ENCODE peak calls at places on chromosomes 12 and 14, in seven cellular contexts. One of them, this sample, is unnamed.

GRCh38 chr12:102567031-102567985 is 86.9 kb upstream of the IGF1 start:
- DNase-seq in HCT116: no peak
- DNase-seq in Peyer's patch: no peak
- DNase-seq in A549: peak
- DNase-seq in esophagus squamous epithelium: no peak
- DNase-seq in GM12891: no peak
- DNase-seq in uterus: no peak
- DNase-seq in this sample: no peak

GRCh38 chr12:47846294-47846996 is 26.7 kb upstream of the HDAC7 start:
- DNase-seq in HCT116: no peak
- DNase-seq in Peyer's patch: no peak
- DNase-seq in A549: no peak
- DNase-seq in esophagus squamous epithelium: no peak
- DNase-seq in GM12891: no peak
- DNase-seq in uterus: no peak
- DNase-seq in this sample: no peak

GRCh38 chr12:91179315-91179714 is 3.3 kb downstream of the DCN start:
- DNase-seq in HCT116: no peak
- DNase-seq in Peyer's patch: no peak
- DNase-seq in A549: no peak
- DNase-seq in esophagus squamous epithelium: no peak
- DNase-seq in GM12891: no peak
- DNase-seq in uterus: no peak
- DNase-seq in this sample: no peak

GRCh38 chr12:1126089-1126488 is 135.1 kb downstream of the ERC1 start:
- DNase-seq in HCT116: no peak
- DNase-seq in Peyer's patch: no peak
- DNase-seq in A549: no peak
- DNase-seq in esophagus squamous epithelium: no peak
- DNase-seq in GM12891: no peak
- DNase-seq in uterus: no peak
- DNase-seq in this sample: no peak

GRCh38 chr12:7498832-7499231 is 4.7 kb downstream of the CD163 start:
- DNase-seq in HCT116: no peak
- DNase-seq in Peyer's patch: no peak
- DNase-seq in A549: no peak
- DNase-seq in esophagus squamous epithelium: no peak
- DNase-seq in GM12891: no peak
- DNase-seq in uterus: no peak
- DNase-seq in this sample: no peak

GRCh38 chr14:29650554-29651269 is 276.9 kb downstream of the PRKD1 start:
- DNase-seq in HCT116: no peak
- DNase-seq in Peyer's patch: no peak
- DNase-seq in A549: no peak
- DNase-seq in esophagus squamous epithelium: no peak
- DNase-seq in GM12891: no peak
- DNase-seq in uterus: no peak
- DNase-seq in this sample: peak

GRCh38 chr12:28811457-28811856 is 337.6 kb upstream of the FAR2 start:
- DNase-seq in HCT116: no peak
- DNase-seq in Peyer's patch: no peak
- DNase-seq in A549: no peak
- DNase-seq in esophagus squamous epithelium: no peak
- DNase-seq in GM12891: no peak
- DNase-seq in uterus: no peak
- DNase-seq in this sample: no peak

GRCh38 chr12:129788506-129788905 is 115.3 kb downstream of the TMEM132D start:
- DNase-seq in HCT116: no peak
- DNase-seq in Peyer's patch: no peak
- DNase-seq in A549: no peak
- DNase-seq in esophagus squamous epithelium: no peak
- DNase-seq in GM12891: no peak
- DNase-seq in uterus: no peak
- DNase-seq in this sample: no peak

GRCh38 chr12:52900896-52901714 is 3.8 kb downstream of the KRT8 start:
- DNase-seq in HCT116: no peak
- DNase-seq in Peyer's patch: no peak
- DNase-seq in A549: no peak
- DNase-seq in esophagus squamous epithelium: no peak
- DNase-seq in GM12891: no peak
- DNase-seq in uterus: no peak
- DNase-seq in this sample: no peak

GRCh38 chr14:64708148-64709004 is 4.2 kb downstream of the PLEKHG3 start:
- DNase-seq in HCT116: no peak
- DNase-seq in Peyer's patch: no peak
- DNase-seq in A549: peak
- DNase-seq in esophagus squamous epithelium: no peak
- DNase-seq in GM12891: no peak
- DNase-seq in uterus: peak
- DNase-seq in this sample: no peak

GRCh38 chr14:65095633-65096205 is 6.6 kb downstream of the MAX start:
- DNase-seq in HCT116: no peak
- DNase-seq in Peyer's patch: no peak
- DNase-seq in A549: no peak
- DNase-seq in esophagus squamous epithelium: no peak
- DNase-seq in GM12891: no peak
- DNase-seq in uterus: peak
- DNase-seq in this sample: peak

GRCh38 chr12:69948874-69949273 is 123.8 kb downstream of the MYRFL start:
- DNase-seq in HCT116: no peak
- DNase-seq in Peyer's patch: no peak
- DNase-seq in A549: no peak
- DNase-seq in esophagus squamous epithelium: no peak
- DNase-seq in GM12891: no peak
- DNase-seq in uterus: no peak
- DNase-seq in this sample: no peak

GRCh38 chr14:102911541-102911951 is 10.9 kb upstream of the AMN start:
- DNase-seq in HCT116: no peak
- DNase-seq in Peyer's patch: no peak
- DNase-seq in A549: no peak
- DNase-seq in esophagus squamous epithelium: no peak
- DNase-seq in GM12891: no peak
- DNase-seq in uterus: no peak
- DNase-seq in this sample: no peak

GRCh38 chr14:93980464-93981201 is 4.3 kb upstream of the ASB2 start:
- DNase-seq in HCT116: no peak
- DNase-seq in Peyer's patch: no peak
- DNase-seq in A549: no peak
- DNase-seq in esophagus squamous epithelium: no peak
- DNase-seq in GM12891: no peak
- DNase-seq in uterus: peak
- DNase-seq in this sample: no peak

GRCh38 chr14:96145116-96145864 is 59.3 kb upstream of the BDKRB2 start:
- DNase-seq in HCT116: no peak
- DNase-seq in Peyer's patch: no peak
- DNase-seq in A549: no peak
- DNase-seq in esophagus squamous epithelium: no peak
- DNase-seq in GM12891: no peak
- DNase-seq in uterus: no peak
- DNase-seq in this sample: no peak

GRCh38 chr14:34715108-34715863 is 893 bp upstream of the CFL2 start:
- DNase-seq in HCT116: no peak
- DNase-seq in Peyer's patch: no peak
- DNase-seq in A549: no peak
- DNase-seq in esophagus squamous epithelium: no peak
- DNase-seq in GM12891: no peak
- DNase-seq in uterus: no peak
- DNase-seq in this sample: no peak

GRCh38 chr14:34711808-34712712 is 2.3 kb downstream of the CFL2 start:
- DNase-seq in HCT116: no peak
- DNase-seq in Peyer's patch: no peak
- DNase-seq in A549: no peak
- DNase-seq in esophagus squamous epithelium: no peak
- DNase-seq in GM12891: no peak
- DNase-seq in uterus: no peak
- DNase-seq in this sample: no peak

GRCh38 chr14:34713122-34713680 is 1.2 kb downstream of the CFL2 start:
- DNase-seq in HCT116: no peak
- DNase-seq in Peyer's patch: no peak
- DNase-seq in A549: no peak
- DNase-seq in esophagus squamous epithelium: no peak
- DNase-seq in GM12891: no peak
- DNase-seq in uterus: no peak
- DNase-seq in this sample: no peak

GRCh38 chr14:34713681-34714319 is 593 bp downstream of the CFL2 start:
- DNase-seq in HCT116: no peak
- DNase-seq in Peyer's patch: no peak
- DNase-seq in A549: peak
- DNase-seq in esophagus squamous epithelium: no peak
- DNase-seq in GM12891: no peak
- DNase-seq in uterus: peak
- DNase-seq in this sample: peak

GRCh38 chr14:34714320-34715107 is at the start of gene CFL2:
- DNase-seq in HCT116: peak
- DNase-seq in Peyer's patch: peak
- DNase-seq in A549: peak
- DNase-seq in esophagus squamous epithelium: peak
- DNase-seq in GM12891: peak
- DNase-seq in uterus: peak
- DNase-seq in this sample: peak
- TF ChIP-seq POLR2A in HCT116: no peak
- TF ChIP-seq POLR2A in Peyer's patch: no peak
- TF ChIP-seq POLR2A in A549: peak
- TF ChIP-seq POLR2A in esophagus squamous epithelium: peak
- TF ChIP-seq POLR2A in GM12891: no peak
- TF ChIP-seq POLR2A in uterus: peak
- TF ChIP-seq POLR2A in this sample: peak

GRCh38 chr14:39114073-39114838 is at the start of gene GEMIN2:
- DNase-seq in HCT116: peak
- DNase-seq in Peyer's patch: peak
- DNase-seq in A549: peak
- DNase-seq in esophagus squamous epithelium: peak
- DNase-seq in GM12891: peak
- DNase-seq in uterus: peak
- DNase-seq in this sample: peak
- TF ChIP-seq POLR2A in HCT116: peak
- TF ChIP-seq POLR2A in Peyer's patch: no peak
- TF ChIP-seq POLR2A in A549: peak
- TF ChIP-seq POLR2A in esophagus squamous epithelium: peak
- TF ChIP-seq POLR2A in GM12891: peak
- TF ChIP-seq POLR2A in uterus: peak
- TF ChIP-seq POLR2A in this sample: peak

DNA sequence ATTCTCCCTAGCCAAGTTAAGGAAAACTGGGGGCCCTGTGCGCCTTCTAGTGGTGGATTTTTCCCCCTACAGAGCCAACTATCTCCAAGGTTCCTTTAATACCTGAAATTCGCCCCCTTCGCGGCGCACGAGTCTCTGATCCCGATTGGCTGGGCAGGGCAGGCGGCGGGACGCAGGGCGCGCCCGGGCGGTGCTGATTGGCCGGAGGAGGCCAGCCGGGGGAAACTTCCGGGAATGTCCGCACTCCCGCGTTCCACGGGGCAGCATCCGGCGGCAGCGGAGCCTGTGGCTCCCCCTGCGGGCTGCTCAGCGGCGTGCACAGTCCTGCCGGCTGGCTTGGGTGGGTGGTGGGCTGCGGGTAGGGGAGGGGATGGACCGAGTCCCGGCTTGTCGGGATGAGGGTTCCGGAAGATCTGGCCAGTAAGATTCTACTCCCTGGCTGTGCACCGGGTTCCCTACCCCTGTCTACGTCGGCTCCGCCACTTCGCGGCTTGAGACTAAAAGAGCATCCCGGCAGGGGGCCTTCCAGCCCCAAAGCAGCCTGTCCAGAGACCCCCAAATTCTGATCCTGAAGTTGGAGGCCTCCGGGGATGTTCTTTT is at the start of gene NABP2:
- DNase-seq in HCT116: peak
- DNase-seq in Peyer's patch: peak
- DNase-seq in A549: peak
- DNase-seq in esophagus squamous epithelium: peak
- DNase-seq in GM12891: peak
- DNase-seq in uterus: peak
- DNase-seq in this sample: peak
- TF ChIP-seq POLR2A in HCT116: no peak
- TF ChIP-seq POLR2A in Peyer's patch: no peak
- TF ChIP-seq POLR2A in A549: peak
- TF ChIP-seq POLR2A in esophagus squamous epithelium: peak
- TF ChIP-seq POLR2A in GM12891: peak
- TF ChIP-seq POLR2A in uterus: peak
- TF ChIP-seq POLR2A in this sample: peak

DNA sequence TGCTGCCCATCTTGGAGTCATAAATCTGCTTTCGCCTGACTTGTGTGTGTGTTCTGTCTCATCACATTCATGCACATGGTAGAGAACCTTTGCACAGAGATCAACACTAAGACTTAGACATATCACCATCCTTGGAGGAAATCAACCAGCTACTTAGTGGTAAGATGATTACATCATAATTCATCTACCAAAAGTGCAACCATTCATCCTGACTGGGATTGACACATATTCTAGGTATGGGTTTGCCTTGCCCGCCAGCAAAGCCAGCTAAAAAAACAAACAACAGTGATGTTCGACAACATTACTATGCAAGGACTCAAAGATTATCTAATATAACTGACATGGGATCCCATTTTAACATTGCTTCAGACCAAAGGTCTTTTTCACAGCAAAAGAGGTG is 228.7 kb downstream of the NUAK1 start:
- DNase-seq in HCT116: no peak
- DNase-seq in Peyer's patch: no peak
- DNase-seq in A549: no peak
- DNase-seq in esophagus squamous epithelium: no peak
- DNase-seq in GM12891: no peak
- DNase-seq in uterus: no peak
- DNase-seq in this sample: no peak
- TF ChIP-seq POLR2A in HCT116: no peak
- TF ChIP-seq POLR2A in Peyer's patch: no peak
- TF ChIP-seq POLR2A in A549: no peak
- TF ChIP-seq POLR2A in esophagus squamous epithelium: no peak
- TF ChIP-seq POLR2A in GM12891: no peak
- TF ChIP-seq POLR2A in uterus: no peak
- TF ChIP-seq POLR2A in this sample: no peak

GRCh38 chr12:110269622-110270124 is 11.4 kb upstream of the ATP2A2 start:
- DNase-seq in HCT116: no peak
- DNase-seq in Peyer's patch: no peak
- DNase-seq in A549: peak
- DNase-seq in esophagus squamous epithelium: no peak
- DNase-seq in GM12891: no peak
- DNase-seq in uterus: peak
- DNase-seq in this sample: no peak

GRCh38 chr12:110266381-110266909 is 14.6 kb upstream of the ATP2A2 start:
- DNase-seq in HCT116: no peak
- DNase-seq in Peyer's patch: no peak
- DNase-seq in A549: no peak
- DNase-seq in esophagus squamous epithelium: no peak
- DNase-seq in GM12891: no peak
- DNase-seq in uterus: no peak
- DNase-seq in this sample: peak

GRCh38 chr12:110266980-110267620 is 13.9 kb upstream of the ATP2A2 start:
- DNase-seq in HCT116: no peak
- DNase-seq in Peyer's patch: no peak
- DNase-seq in A549: peak
- DNase-seq in esophagus squamous epithelium: no peak
- DNase-seq in GM12891: no peak
- DNase-seq in uterus: peak
- DNase-seq in this sample: no peak

GRCh38 chr12:110271015-110271414 is 10.0 kb upstream of the ATP2A2 start:
- DNase-seq in HCT116: no peak
- DNase-seq in Peyer's patch: no peak
- DNase-seq in A549: no peak
- DNase-seq in esophagus squamous epithelium: no peak
- DNase-seq in GM12891: no peak
- DNase-seq in uterus: no peak
- DNase-seq in this sample: no peak

GRCh38 chr12:110270125-110270962 is 10.7 kb upstream of the ATP2A2 start:
- DNase-seq in HCT116: no peak
- DNase-seq in Peyer's patch: no peak
- DNase-seq in A549: peak
- DNase-seq in esophagus squamous epithelium: no peak
- DNase-seq in GM12891: no peak
- DNase-seq in uterus: peak
- DNase-seq in this sample: peak
- TF ChIP-seq POLR2A in HCT116: no peak
- TF ChIP-seq POLR2A in Peyer's patch: no peak
- TF ChIP-seq POLR2A in A549: no peak
- TF ChIP-seq POLR2A in esophagus squamous epithelium: no peak
- TF ChIP-seq POLR2A in GM12891: no peak
- TF ChIP-seq POLR2A in uterus: no peak
- TF ChIP-seq POLR2A in this sample: no peak

This sample was measured in erythroblast.